ENCODE peak calls at places on chromosomes 1 and 21, in nine cellular contexts. N, S, G, Y, H, B, Q, M and T are unnamed samples.

GRCh38 chr21:24375201-24375600 is 1232.1 kb downstream of the MRPL39 start:
- DNase-seq in N (no peak), S (no peak), G (no peak), Y (no peak), H (no peak), B (no peak), Q (no peak), M (no peak), T (peak)

GRCh38 chr1:88890790-88891317 is 513 bp downstream of the GTF2B start:
- DNase-seq in N (no peak), S (no peak), G (peak), Y (peak), H (no peak), B (no peak), Q (peak), M (no peak), T (peak)

GRCh38 chr1:18955442-18956188 is 861 bp downstream of the IFFO2 start:
- DNase-seq in N (peak), S (no peak), G (peak), Y (peak), H (peak), B (no peak), Q (peak), M (peak), T (peak)

GRCh38 chr1:145711213-145711651 is 4.1 kb upstream of the PDZK1 start:
- DNase-seq in N (no peak), S (no peak), G (no peak), Y (peak), H (no peak), B (no peak), Q (no peak), M (no peak), T (no peak)

GRCh38 chr1:204600968-204601367 is 84.6 kb downstream of the LRRN2 start:
- DNase-seq in N (no peak), S (no peak), G (no peak), Y (no peak), H (no peak), B (no peak), Q (no peak), M (no peak), T (no peak)

GRCh38 chr1:245873883-245874671 is 633.0 kb downstream of the SMYD3 start:
- DNase-seq in N (no peak), S (no peak), G (no peak), Y (no peak), H (no peak), B (no peak), Q (peak), M (no peak), T (no peak)

GRCh38 chr1:208007938-208008342 is 97.0 kb upstream of the CD34 start:
- DNase-seq in N (no peak), S (no peak), G (no peak), Y (no peak), H (no peak), B (no peak), Q (peak), M (no peak), T (no peak)

GRCh38 chr1:155113450-155113985 is 14.2 kb upstream of the EFNA1 start:
- DNase-seq in N (no peak), S (no peak), G (no peak), Y (no peak), H (no peak), B (no peak), Q (no peak), M (no peak), T (no peak)

GRCh38 chr1:54982739-54983138 is 2.3 kb downstream of the TMEM61 start:
- DNase-seq in N (no peak), S (no peak), G (no peak), Y (no peak), H (no peak), B (peak), Q (no peak), M (no peak), T (no peak)

GRCh38 chr21:28644762-28645161 is 347.9 kb downstream of the LTN1 start:
- DNase-seq in N (no peak), S (no peak), G (no peak), Y (no peak), H (no peak), B (no peak), Q (peak), M (no peak), T (no peak)

GRCh38 chr1:40185951-40186864 is 25.0 kb downstream of the RLF start:
- DNase-seq in N (no peak), S (peak), G (no peak), Y (no peak), H (no peak), B (no peak), Q (no peak), M (peak), T (no peak)

GRCh38 chr1:243525085-243525487 is 269.2 kb downstream of the SDCCAG8 start:
- DNase-seq in N (no peak), S (peak), G (no peak), Y (no peak), H (no peak), B (no peak), Q (peak), M (no peak), T (no peak)

GRCh38 chr1:66137235-66137634 is 344.5 kb downstream of the PDE4B start:
- DNase-seq in N (no peak), S (no peak), G (no peak), Y (no peak), H (no peak), B (no peak), Q (no peak), M (no peak), T (no peak)

GRCh38 chr1:219959540-219960208 is 31.3 kb upstream of the SLC30A10 start:
- DNase-seq in N (no peak), S (no peak), G (no peak), Y (no peak), H (no peak), B (no peak), Q (no peak), M (no peak), T (no peak)

GRCh38 chr1:231929311-231929710 is 302.7 kb downstream of the DISC1 start:
- DNase-seq in N (no peak), S (no peak), G (no peak), Y (no peak), H (no peak), B (no peak), Q (peak), M (no peak), T (no peak)

GRCh38 chr21:39321424-39321823 is 8.0 kb upstream of the BRWD1 start:
- DNase-seq in N (no peak), S (no peak), G (no peak), Y (no peak), H (no peak), B (no peak), Q (no peak), M (no peak), T (no peak)

GRCh38 chr1:204980870-204981405 is 62.1 kb upstream of the CNTN2 start:
- DNase-seq in N (no peak), S (no peak), G (no peak), Y (no peak), H (no peak), B (no peak), Q (no peak), M (no peak), T (no peak)

GRCh38 chr1:44318097-44319088 is 36.7 kb downstream of the ERI3 start:
- DNase-seq in N (no peak), S (no peak), G (no peak), Y (peak), H (peak), B (no peak), Q (peak), M (no peak), T (no peak)

GRCh38 chr21:26093094-26093493 is 77.5 kb downstream of the APP start:
- DNase-seq in N (no peak), S (no peak), G (no peak), Y (no peak), H (no peak), B (no peak), Q (peak), M (no peak), T (no peak)

GRCh38 chr1:56506314-56506743 is 73.0 kb downstream of the PLPP3 start:
- DNase-seq in N (no peak), S (no peak), G (no peak), Y (peak), H (peak), B (no peak), Q (no peak), M (no peak), T (peak)

GRCh38 chr21:16366207-16366606 is 636.4 kb downstream of the USP25 start:
- DNase-seq in N (no peak), S (no peak), G (no peak), Y (no peak), H (no peak), B (no peak), Q (no peak), M (no peak), T (no peak)

GRCh38 chr1:35715568-35716002 is 3.1 kb downstream of the C1orf216 start:
- DNase-seq in N (peak), S (peak), G (peak), Y (peak), H (peak), B (peak), Q (peak), M (peak), T (peak)

GRCh38 chr1:27350673-27351540 is 9.1 kb downstream of the SYTL1 start:
- DNase-seq in N (no peak), S (no peak), G (no peak), Y (peak), H (no peak), B (no peak), Q (peak), M (no peak), T (no peak)

GRCh38 chr1:205858141-205858961 is 8.4 kb upstream of the PM20D1 start:
- DNase-seq in N (no peak), S (no peak), G (no peak), Y (no peak), H (no peak), B (no peak), Q (no peak), M (no peak), T (no peak)

GRCh38 chr1:211738096-211738708 is 62.8 kb upstream of the NEK2 start:
- DNase-seq in N (no peak), S (no peak), G (no peak), Y (no peak), H (no peak), B (no peak), Q (no peak), M (no peak), T (no peak)
- H3K4me3 ChIP-seq in N (no peak), S (no peak), G (no peak), Y (no peak), H (no peak), B (no peak), Q (no peak), M (no peak), T (no peak)

GRCh38 chr1:197919523-197920301 is 2.5 kb downstream of the LHX9 start:
- DNase-seq in N (peak), S (no peak), G (no peak), Y (no peak), H (no peak), B (no peak), Q (no peak), M (no peak), T (no peak)
- H3K4me3 ChIP-seq in N (peak), S (no peak), G (peak), Y (no peak), H (no peak), B (no peak), Q (no peak), M (no peak), T (no peak)

GRCh38 chr1:61202854-61203603 is 120.7 kb downstream of the NFIA start:
- DNase-seq in N (no peak), S (no peak), G (no peak), Y (no peak), H (no peak), B (no peak), Q (no peak), M (no peak), T (no peak)
- H3K4me3 ChIP-seq in N (peak), S (peak), G (no peak), Y (no peak), H (no peak), B (no peak), Q (no peak), M (no peak), T (no peak)

GRCh38 chr1:91900538-91900937 is 14.6 kb upstream of the TGFBR3 start:
- DNase-seq in N (no peak), S (no peak), G (no peak), Y (no peak), H (no peak), B (no peak), Q (peak), M (no peak), T (no peak)

GRCh38 chr1:91895832-91896556 is 10.0 kb upstream of the TGFBR3 start:
- DNase-seq in N (no peak), S (no peak), G (no peak), Y (no peak), H (no peak), B (no peak), Q (no peak), M (no peak), T (no peak)

GRCh38 chr1:91897016-91897415 is 11.1 kb upstream of the TGFBR3 start:
- DNase-seq in N (no peak), S (no peak), G (no peak), Y (no peak), H (no peak), B (no peak), Q (no peak), M (no peak), T (no peak)

GRCh38 chr1:91901231-91901630 is 15.3 kb upstream of the TGFBR3 start:
- DNase-seq in N (no peak), S (no peak), G (no peak), Y (no peak), H (no peak), B (no peak), Q (no peak), M (no peak), T (no peak)
- H3K4me3 ChIP-seq in N (no peak), S (no peak), G (no peak), Y (no peak), H (no peak), B (no peak), Q (no peak), M (no peak), T (no peak)

DNA sequence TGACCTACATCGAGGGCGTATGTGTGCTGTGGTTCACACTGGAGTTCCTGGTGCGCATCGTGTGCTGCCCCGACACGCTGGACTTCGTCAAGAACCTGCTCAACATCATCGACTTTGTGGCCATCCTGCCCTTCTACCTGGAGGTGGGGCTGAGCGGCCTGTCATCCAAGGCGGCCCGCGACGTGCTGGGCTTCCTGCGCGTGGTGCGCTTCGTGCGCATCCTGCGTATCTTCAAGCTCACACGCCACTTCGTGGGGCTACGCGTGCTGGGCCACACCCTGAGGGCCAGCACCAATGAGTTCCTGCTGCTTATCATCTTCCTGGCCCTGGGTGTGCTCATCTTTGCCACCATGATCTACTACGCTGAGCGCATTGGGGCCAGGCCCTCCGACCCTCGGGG is 13.0 kb downstream of the KCNC4 start:
- DNase-seq in N (no peak), S (no peak), G (no peak), Y (no peak), H (no peak), B (no peak), Q (no peak), M (no peak), T (no peak)
- H3K4me3 ChIP-seq in N (no peak), S (no peak), G (no peak), Y (no peak), H (no peak), B (no peak), Q (no peak), M (no peak), T (no peak)

DNA sequence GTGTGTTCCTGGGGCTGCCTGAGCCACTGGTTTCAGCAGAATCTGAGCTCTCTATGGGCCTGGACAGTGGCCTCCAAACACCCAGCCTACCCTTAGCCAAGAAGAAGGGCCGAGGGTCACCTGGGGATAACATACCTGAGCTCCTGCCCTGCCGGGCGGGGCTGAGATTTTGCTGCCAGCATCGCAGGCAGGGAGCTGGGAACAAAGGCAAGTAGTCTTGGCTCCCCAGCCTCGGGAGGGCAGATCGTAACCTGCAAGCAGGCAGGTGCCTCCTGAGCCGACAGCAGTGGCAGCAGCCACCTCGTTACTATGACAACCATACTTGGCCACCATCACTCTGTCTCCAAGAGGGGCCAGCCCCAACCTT is 54.7 kb downstream of the TOMM20 start:
- DNase-seq in N (peak), S (no peak), G (peak), Y (peak), H (no peak), B (no peak), Q (no peak), M (no peak), T (peak)
- H3K4me3 ChIP-seq in N (no peak), S (no peak), G (no peak), Y (no peak), H (no peak), B (no peak), Q (no peak), M (no peak), T (no peak)